ENCODE peak calls at places on chromosomes 12 and 14, in ten cellular contexts. One of them, this sample, is unnamed.

GRCh38 chr14:32044454-32044853 is 32.6 kb upstream of the ARHGAP5 start:
- DNase-seq in GM04504: no peak
- DNase-seq in HTR-8/SVneo: no peak
- DNase-seq in HFFc6: no peak
- DNase-seq in CD8-positive, alpha-beta memory T cell: no peak
- DNase-seq in activated T-cell treated with anti-CD3 and anti-CD28 coated beads, Interleukin-2, amount 50 U/mL, for 72 hours: no peak
- DNase-seq in NCI-H524: no peak
- DNase-seq in stimulated activated CD4-positive, alpha-beta T cell treated with anti-CD3 and anti-CD28 coated beads, Interleukin-2, amount 100 ng/mL, for 48 hours: no peak
- DNase-seq in RWPE1: no peak
- DNase-seq in EH: no peak
- DNase-seq in this sample: no peak

GRCh38 chr14:94342334-94342934 is 19.3 kb upstream of the SERPINA6 start:
- DNase-seq in EH: peak
- DNase-seq in HTR-8/SVneo: peak
- DNase-seq in RWPE1: peak
- DNase-seq in HFFc6: peak
- DNase-seq in activated T-cell treated with anti-CD3 and anti-CD28 coated beads, Interleukin-2, amount 50 U/mL, for 72 hours: peak
- DNase-seq in stimulated activated CD4-positive, alpha-beta T cell treated with anti-CD3 and anti-CD28 coated beads, Interleukin-2, amount 100 ng/mL, for 48 hours: no peak
- DNase-seq in NCI-H524: peak
- DNase-seq in GM04504: peak
- DNase-seq in CD8-positive, alpha-beta memory T cell: no peak
- DNase-seq in this sample: peak

GRCh38 chr12:116517431-116518045 is 41.6 kb upstream of the MAP1LC3B2 start:
- DNase-seq in HFFc6: no peak
- DNase-seq in CD8-positive, alpha-beta memory T cell: no peak
- DNase-seq in RWPE1: no peak
- DNase-seq in GM04504: no peak
- DNase-seq in NCI-H524: no peak
- DNase-seq in EH: no peak
- DNase-seq in stimulated activated CD4-positive, alpha-beta T cell treated with anti-CD3 and anti-CD28 coated beads, Interleukin-2, amount 100 ng/mL, for 48 hours: no peak
- DNase-seq in activated T-cell treated with anti-CD3 and anti-CD28 coated beads, Interleukin-2, amount 50 U/mL, for 72 hours: no peak
- DNase-seq in HTR-8/SVneo: no peak
- DNase-seq in this sample: no peak

GRCh38 chr12:6936642-6937480 is 6.8 kb upstream of the RNU7-1 start:
- DNase-seq in GM04504: no peak
- DNase-seq in HTR-8/SVneo: no peak
- DNase-seq in HFFc6: no peak
- DNase-seq in stimulated activated CD4-positive, alpha-beta T cell treated with anti-CD3 and anti-CD28 coated beads, Interleukin-2, amount 100 ng/mL, for 48 hours: no peak
- DNase-seq in NCI-H524: peak
- DNase-seq in EH: no peak
- DNase-seq in activated T-cell treated with anti-CD3 and anti-CD28 coated beads, Interleukin-2, amount 50 U/mL, for 72 hours: peak
- DNase-seq in CD8-positive, alpha-beta memory T cell: no peak
- DNase-seq in RWPE1: no peak
- DNase-seq in this sample: no peak

GRCh38 chr14:93914278-93914677 is 12.9 kb upstream of the FAM181A start:
- DNase-seq in stimulated activated CD4-positive, alpha-beta T cell treated with anti-CD3 and anti-CD28 coated beads, Interleukin-2, amount 100 ng/mL, for 48 hours: no peak
- DNase-seq in RWPE1: no peak
- DNase-seq in GM04504: no peak
- DNase-seq in NCI-H524: no peak
- DNase-seq in CD8-positive, alpha-beta memory T cell: no peak
- DNase-seq in EH: peak
- DNase-seq in HFFc6: no peak
- DNase-seq in HTR-8/SVneo: no peak
- DNase-seq in activated T-cell treated with anti-CD3 and anti-CD28 coated beads, Interleukin-2, amount 50 U/mL, for 72 hours: peak
- DNase-seq in this sample: no peak

GRCh38 chr12:122067966-122068365 is 10.6 kb upstream of the MLXIP start:
- DNase-seq in RWPE1: no peak
- DNase-seq in activated T-cell treated with anti-CD3 and anti-CD28 coated beads, Interleukin-2, amount 50 U/mL, for 72 hours: peak
- DNase-seq in GM04504: no peak
- DNase-seq in CD8-positive, alpha-beta memory T cell: no peak
- DNase-seq in HTR-8/SVneo: no peak
- DNase-seq in NCI-H524: no peak
- DNase-seq in stimulated activated CD4-positive, alpha-beta T cell treated with anti-CD3 and anti-CD28 coated beads, Interleukin-2, amount 100 ng/mL, for 48 hours: no peak
- DNase-seq in HFFc6: no peak
- DNase-seq in EH: peak
- DNase-seq in this sample: peak

GRCh38 chr14:105475269-105475915 is 771 bp downstream of the CRIP2 start:
- DNase-seq in HTR-8/SVneo: no peak
- DNase-seq in NCI-H524: no peak
- DNase-seq in activated T-cell treated with anti-CD3 and anti-CD28 coated beads, Interleukin-2, amount 50 U/mL, for 72 hours: no peak
- DNase-seq in HFFc6: no peak
- DNase-seq in RWPE1: peak
- DNase-seq in GM04504: no peak
- DNase-seq in stimulated activated CD4-positive, alpha-beta T cell treated with anti-CD3 and anti-CD28 coated beads, Interleukin-2, amount 100 ng/mL, for 48 hours: no peak
- DNase-seq in CD8-positive, alpha-beta memory T cell: no peak
- DNase-seq in EH: no peak
- DNase-seq in this sample: no peak

GRCh38 chr14:72451081-72451972 is 442.6 kb downstream of the DPF3 start:
- DNase-seq in HTR-8/SVneo: no peak
- DNase-seq in CD8-positive, alpha-beta memory T cell: peak
- DNase-seq in GM04504: no peak
- DNase-seq in stimulated activated CD4-positive, alpha-beta T cell treated with anti-CD3 and anti-CD28 coated beads, Interleukin-2, amount 100 ng/mL, for 48 hours: peak
- DNase-seq in activated T-cell treated with anti-CD3 and anti-CD28 coated beads, Interleukin-2, amount 50 U/mL, for 72 hours: peak
- DNase-seq in RWPE1: no peak
- DNase-seq in HFFc6: no peak
- DNase-seq in NCI-H524: no peak
- DNase-seq in EH: no peak
- DNase-seq in this sample: no peak

GRCh38 chr12:9032202-9032964 is 43.0 kb downstream of the KLRG1 start:
- DNase-seq in stimulated activated CD4-positive, alpha-beta T cell treated with anti-CD3 and anti-CD28 coated beads, Interleukin-2, amount 100 ng/mL, for 48 hours: no peak
- DNase-seq in CD8-positive, alpha-beta memory T cell: no peak
- DNase-seq in NCI-H524: no peak
- DNase-seq in HFFc6: no peak
- DNase-seq in RWPE1: no peak
- DNase-seq in HTR-8/SVneo: no peak
- DNase-seq in GM04504: no peak
- DNase-seq in activated T-cell treated with anti-CD3 and anti-CD28 coated beads, Interleukin-2, amount 50 U/mL, for 72 hours: no peak
- DNase-seq in EH: no peak
- DNase-seq in this sample: no peak

GRCh38 chr14:26163761-26164160 is 434.1 kb downstream of the NOVA1 start:
- DNase-seq in stimulated activated CD4-positive, alpha-beta T cell treated with anti-CD3 and anti-CD28 coated beads, Interleukin-2, amount 100 ng/mL, for 48 hours: no peak
- DNase-seq in GM04504: no peak
- DNase-seq in CD8-positive, alpha-beta memory T cell: no peak
- DNase-seq in activated T-cell treated with anti-CD3 and anti-CD28 coated beads, Interleukin-2, amount 50 U/mL, for 72 hours: no peak
- DNase-seq in NCI-H524: peak
- DNase-seq in EH: no peak
- DNase-seq in RWPE1: no peak
- DNase-seq in HFFc6: no peak
- DNase-seq in HTR-8/SVneo: no peak
- DNase-seq in this sample: peak

GRCh38 chr14:54348001-54348611 is 48.7 kb upstream of the CDKN3 start:
- DNase-seq in EH: peak
- DNase-seq in HFFc6: peak
- DNase-seq in RWPE1: peak
- DNase-seq in GM04504: no peak
- DNase-seq in HTR-8/SVneo: peak
- DNase-seq in activated T-cell treated with anti-CD3 and anti-CD28 coated beads, Interleukin-2, amount 50 U/mL, for 72 hours: no peak
- DNase-seq in stimulated activated CD4-positive, alpha-beta T cell treated with anti-CD3 and anti-CD28 coated beads, Interleukin-2, amount 100 ng/mL, for 48 hours: no peak
- DNase-seq in CD8-positive, alpha-beta memory T cell: no peak
- DNase-seq in NCI-H524: peak
- DNase-seq in this sample: peak

GRCh38 chr14:90562652-90563051 is 165.8 kb downstream of the CALM1 start:
- DNase-seq in HTR-8/SVneo: no peak
- DNase-seq in NCI-H524: no peak
- DNase-seq in CD8-positive, alpha-beta memory T cell: no peak
- DNase-seq in RWPE1: no peak
- DNase-seq in EH: no peak
- DNase-seq in activated T-cell treated with anti-CD3 and anti-CD28 coated beads, Interleukin-2, amount 50 U/mL, for 72 hours: no peak
- DNase-seq in GM04504: no peak
- DNase-seq in stimulated activated CD4-positive, alpha-beta T cell treated with anti-CD3 and anti-CD28 coated beads, Interleukin-2, amount 100 ng/mL, for 48 hours: no peak
- DNase-seq in HFFc6: no peak
- DNase-seq in this sample: no peak

GRCh38 chr12:47942327-47943230 is 20.8 kb upstream of the TMEM106C start:
- DNase-seq in RWPE1: no peak
- DNase-seq in stimulated activated CD4-positive, alpha-beta T cell treated with anti-CD3 and anti-CD28 coated beads, Interleukin-2, amount 100 ng/mL, for 48 hours: peak
- DNase-seq in HFFc6: no peak
- DNase-seq in EH: no peak
- DNase-seq in activated T-cell treated with anti-CD3 and anti-CD28 coated beads, Interleukin-2, amount 50 U/mL, for 72 hours: peak
- DNase-seq in CD8-positive, alpha-beta memory T cell: peak
- DNase-seq in HTR-8/SVneo: no peak
- DNase-seq in NCI-H524: peak
- DNase-seq in GM04504: no peak
- DNase-seq in this sample: no peak

GRCh38 chr14:75083271-75083670 is 13.8 kb downstream of the ZC2HC1C start:
- DNase-seq in HFFc6: no peak
- DNase-seq in activated T-cell treated with anti-CD3 and anti-CD28 coated beads, Interleukin-2, amount 50 U/mL, for 72 hours: no peak
- DNase-seq in EH: no peak
- DNase-seq in GM04504: no peak
- DNase-seq in CD8-positive, alpha-beta memory T cell: no peak
- DNase-seq in stimulated activated CD4-positive, alpha-beta T cell treated with anti-CD3 and anti-CD28 coated beads, Interleukin-2, amount 100 ng/mL, for 48 hours: no peak
- DNase-seq in NCI-H524: no peak
- DNase-seq in RWPE1: no peak
- DNase-seq in HTR-8/SVneo: no peak
- DNase-seq in this sample: no peak

GRCh38 chr12:130747867-130748740 is 32.0 kb upstream of the RIMBP2 start:
- DNase-seq in activated T-cell treated with anti-CD3 and anti-CD28 coated beads, Interleukin-2, amount 50 U/mL, for 72 hours: peak
- DNase-seq in GM04504: peak
- DNase-seq in HTR-8/SVneo: peak
- DNase-seq in CD8-positive, alpha-beta memory T cell: peak
- DNase-seq in EH: peak
- DNase-seq in RWPE1: peak
- DNase-seq in stimulated activated CD4-positive, alpha-beta T cell treated with anti-CD3 and anti-CD28 coated beads, Interleukin-2, amount 100 ng/mL, for 48 hours: peak
- DNase-seq in NCI-H524: peak
- DNase-seq in HFFc6: peak
- DNase-seq in this sample: peak

GRCh38 chr14:45133683-45134050 is 614 bp downstream of the FKBP3 start:
- DNase-seq in activated T-cell treated with anti-CD3 and anti-CD28 coated beads, Interleukin-2, amount 50 U/mL, for 72 hours: no peak
- DNase-seq in NCI-H524: no peak
- DNase-seq in EH: no peak
- DNase-seq in RWPE1: no peak
- DNase-seq in GM04504: no peak
- DNase-seq in stimulated activated CD4-positive, alpha-beta T cell treated with anti-CD3 and anti-CD28 coated beads, Interleukin-2, amount 100 ng/mL, for 48 hours: no peak
- DNase-seq in HFFc6: no peak
- DNase-seq in CD8-positive, alpha-beta memory T cell: no peak
- DNase-seq in HTR-8/SVneo: no peak
- DNase-seq in this sample: no peak

GRCh38 chr12:100716658-100716948 is 78.0 kb upstream of the ANO4 start:
- DNase-seq in NCI-H524: no peak
- DNase-seq in GM04504: no peak
- DNase-seq in activated T-cell treated with anti-CD3 and anti-CD28 coated beads, Interleukin-2, amount 50 U/mL, for 72 hours: no peak
- DNase-seq in RWPE1: no peak
- DNase-seq in CD8-positive, alpha-beta memory T cell: no peak
- DNase-seq in stimulated activated CD4-positive, alpha-beta T cell treated with anti-CD3 and anti-CD28 coated beads, Interleukin-2, amount 100 ng/mL, for 48 hours: no peak
- DNase-seq in HFFc6: no peak
- DNase-seq in EH: no peak
- DNase-seq in HTR-8/SVneo: no peak
- DNase-seq in this sample: no peak

GRCh38 chr14:66315548-66315947 is 170.6 kb upstream of the CCDC196 start:
- DNase-seq in CD8-positive, alpha-beta memory T cell: no peak
- DNase-seq in RWPE1: no peak
- DNase-seq in GM04504: no peak
- DNase-seq in HFFc6: no peak
- DNase-seq in EH: no peak
- DNase-seq in activated T-cell treated with anti-CD3 and anti-CD28 coated beads, Interleukin-2, amount 50 U/mL, for 72 hours: no peak
- DNase-seq in NCI-H524: peak
- DNase-seq in HTR-8/SVneo: no peak
- DNase-seq in stimulated activated CD4-positive, alpha-beta T cell treated with anti-CD3 and anti-CD28 coated beads, Interleukin-2, amount 100 ng/mL, for 48 hours: no peak
- DNase-seq in this sample: no peak

GRCh38 chr14:104752735-104753527 is at the start of gene SIVA1:
- DNase-seq in NCI-H524: peak
- DNase-seq in RWPE1: peak
- DNase-seq in CD8-positive, alpha-beta memory T cell: peak
- DNase-seq in GM04504: peak
- DNase-seq in HTR-8/SVneo: peak
- DNase-seq in HFFc6: peak
- DNase-seq in stimulated activated CD4-positive, alpha-beta T cell treated with anti-CD3 and anti-CD28 coated beads, Interleukin-2, amount 100 ng/mL, for 48 hours: peak
- DNase-seq in EH: peak
- DNase-seq in activated T-cell treated with anti-CD3 and anti-CD28 coated beads, Interleukin-2, amount 50 U/mL, for 72 hours: peak
- DNase-seq in this sample: peak

GRCh38 chr14:25411933-25412757 is 362.2 kb upstream of the STXBP6 start:
- DNase-seq in GM04504: no peak
- DNase-seq in RWPE1: no peak
- DNase-seq in HFFc6: no peak
- DNase-seq in NCI-H524: peak
- DNase-seq in CD8-positive, alpha-beta memory T cell: no peak
- DNase-seq in HTR-8/SVneo: no peak
- DNase-seq in activated T-cell treated with anti-CD3 and anti-CD28 coated beads, Interleukin-2, amount 50 U/mL, for 72 hours: no peak
- DNase-seq in stimulated activated CD4-positive, alpha-beta T cell treated with anti-CD3 and anti-CD28 coated beads, Interleukin-2, amount 100 ng/mL, for 48 hours: no peak
- DNase-seq in EH: no peak
- DNase-seq in this sample: peak